ENCODE peak calls at places on chromosomes 16 and 17, in four cellular contexts. D is lower leg skin, P is AG09309, Y is upper lobe of right lung. S is an unnamed sample.

GRCh38 chr17:35132816-35133550 is 9.1 kb downstream of the NLE1 start:
- DNase-seq in D (no peak), Y (no peak), P (no peak), S (no peak)

GRCh38 chr17:60902399-60902798 is 224.7 kb downstream of the BCAS3 start:
- DNase-seq in P (no peak), D (no peak), Y (no peak), S (no peak)

GRCh38 chr17:39192901-39193300 is 4.6 kb downstream of the CACNB1 start:
- DNase-seq in D (no peak), P (no peak), Y (no peak), S (no peak)

GRCh38 chr16:85891776-85892166 is 7.2 kb upstream of the IRF8 start:
- DNase-seq in D (peak; percentile 49), P (no peak), Y (no peak), S (no peak)

GRCh38 chr17:72502111-72502939 is 381.5 kb downstream of the SOX9 start:
- DNase-seq in Y (no peak), P (no peak), D (no peak), S (no peak)

GRCh38 chr17:1732241-1733046 is 7.9 kb downstream of the WDR81 start:
- DNase-seq in P (no peak), D (no peak), Y (no peak), S (no peak)

GRCh38 chr17:3029213-3029913 is 34.0 kb downstream of the OR1D5 start:
- DNase-seq in D (peak; percentile 72), Y (peak; percentile 25), P (no peak), S (peak; percentile 50)

GRCh38 chr17:75557075-75557851 is 30.3 kb upstream of the MYO15B start:
- DNase-seq in D (no peak), Y (peak; percentile 87), P (no peak), S (no peak)

GRCh38 chr16:57039148-57039812 is 49.9 kb downstream of the NLRC5 start:
- DNase-seq in P (no peak), Y (no peak), D (no peak), S (no peak)

GRCh38 chr17:19755821-19756510 is 7.9 kb upstream of the ALDH3A1 start:
- DNase-seq in Y (no peak), D (no peak), P (no peak), S (no peak)

GRCh38 chr16:11482946-11483748 is 103.6 kb downstream of the LITAF start:
- DNase-seq in D (no peak), Y (no peak), P (no peak), S (no peak)

GRCh38 chr17:79633154-79633553 is 22.3 kb upstream of the RBFOX3 start:
- DNase-seq in D (peak; percentile 74), Y (peak; percentile 48), P (no peak), S (peak; percentile 62)

GRCh38 chr17:66025551-66025950 is 166.4 kb downstream of the CEP112 start:
- DNase-seq in Y (no peak), D (no peak), P (peak; percentile 7), S (no peak)

GRCh38 chr16:87002717-87003413 is 314.3 kb downstream of the C16orf95 start:
- DNase-seq in D (no peak), P (peak; percentile 29), Y (no peak), S (no peak)

GRCh38 chr16:16938009-16938408 is 532.8 kb downstream of the XYLT1 start:
- DNase-seq in Y (no peak), D (no peak), P (no peak), S (no peak)

GRCh38 chr16:84717484-84717883 is 17.7 kb downstream of the USP10 start:
- DNase-seq in P (no peak), D (no peak), Y (no peak), S (no peak)

GRCh38 chr17:32486701-32487459 is at the start of gene CDK5R1:
- DNase-seq in Y (peak; percentile 85), D (no peak), P (no peak), S (no peak)

GRCh38 chr16:649646-650045 is 481 bp downstream of the WDR90 start:
- DNase-seq in Y (no peak), D (no peak), P (no peak), S (no peak)

GRCh38 chr17:81660441-81660840 is 4.1 kb upstream of the PDE6G start:
- DNase-seq in D (no peak), P (no peak), Y (no peak), S (no peak)

GRCh38 chr17:48002208-48002919 is 31.5 kb downstream of the CDK5RAP3 start:
- DNase-seq in Y (no peak), D (no peak), P (no peak), S (no peak)

GRCh38 chr16:88197481-88198456 is 185.0 kb upstream of the ZNF469 start:
- DNase-seq in D (peak; percentile 62), P (no peak), Y (peak; percentile 37), S (no peak)

GRCh38 chr16:80931985-80932720 is 74.5 kb downstream of the CMC2 start:
- DNase-seq in Y (peak; percentile 73), P (peak; percentile 10), D (peak; percentile 88), S (peak; percentile 70)

GRCh38 chr17:68175905-68176304 is 71.9 kb upstream of the AMZ2 start:
- DNase-seq in P (no peak), D (peak; percentile 65), Y (no peak), S (peak; percentile 47)

GRCh38 chr16:28975158-28975603 is 603 bp downstream of the SPNS1 start:
- DNase-seq in Y (no peak), P (no peak), D (no peak), S (no peak)

GRCh38 chr17:79851461-79851817 is 12.2 kb upstream of the CBX4 start:
- DNase-seq in Y (peak; percentile 82), D (no peak), P (no peak), S (no peak)

GRCh38 chr17:44541884-44542581 is 15.3 kb upstream of the FZD2 start:
- DNase-seq in D (no peak), Y (no peak), P (no peak), S (no peak)

GRCh38 chr17:63601439-63602371 is 1.0 kb downstream of the TACO1 start:
- DNase-seq in D (no peak), P (no peak), Y (no peak), S (no peak)

GRCh38 chr17:78383725-78384471 is 5.4 kb downstream of the PGS1 start:
- DNase-seq in D (peak; percentile 93), P (peak; percentile 99), Y (peak; percentile 90), S (no peak)

GRCh38 chr16:27228621-27229501 is 25.5 kb downstream of the KDM8 start:
- DNase-seq in Y (no peak), D (no peak), P (no peak), S (no peak)
- TF ChIP-seq CTCF in Y (no peak), D (no peak), P (no peak), S (no peak)

DNA sequence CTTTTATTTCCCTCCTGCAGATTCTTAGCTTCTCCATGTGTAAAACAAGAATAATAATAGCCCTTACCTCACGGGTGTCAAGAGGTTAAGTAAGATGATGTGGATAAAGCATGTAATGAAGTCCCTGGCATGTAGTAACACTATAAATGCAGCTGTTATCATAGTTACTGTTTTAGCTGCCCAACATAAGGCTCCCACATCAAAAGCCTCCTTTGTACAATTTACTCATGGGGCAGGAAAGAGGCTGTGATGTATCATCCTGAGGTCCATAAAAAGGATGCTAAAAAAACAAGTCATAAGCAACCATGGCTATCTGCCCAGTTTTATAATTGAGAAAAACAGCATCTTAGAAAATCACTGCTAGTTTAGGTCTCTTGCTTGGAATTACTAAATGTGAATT is 339.7 kb downstream of the CA10 start:
- DNase-seq in D (no peak), Y (no peak), P (no peak), S (no peak)
- TF ChIP-seq CTCF in D (no peak), Y (no peak), P (no peak), S (no peak)

GRCh38 chr17:56656961-56657360 is 63.5 kb downstream of the NOG start:
- DNase-seq in D (no peak), P (no peak), Y (no peak), S (no peak)

GRCh38 chr17:56648814-56649213 is 55.3 kb downstream of the NOG start:
- DNase-seq in Y (no peak), D (no peak), P (no peak), S (no peak)

GRCh38 chr17:56658648-56659047 is 65.1 kb downstream of the NOG start:
- DNase-seq in P (no peak), Y (no peak), D (no peak), S (no peak)

GRCh38 chr17:56652608-56653007 is 59.1 kb downstream of the NOG start:
- DNase-seq in Y (no peak), P (no peak), D (no peak), S (no peak)

GRCh38 chr17:56653877-56654276 is 60.4 kb downstream of the NOG start:
- DNase-seq in P (no peak), D (no peak), Y (no peak), S (no peak)
- TF ChIP-seq CTCF in P (peak; percentile 42), D (no peak), Y (peak; percentile 41), S (peak; percentile 76)

GRCh38 chr17:58172369-58173071 is 5.7 kb downstream of the OR4D2 start:
- DNase-seq in D (no peak), P (no peak), Y (no peak), S (no peak)
- TF ChIP-seq CTCF in D (no peak), P (peak; percentile 9), Y (peak; percentile 40), S (peak; percentile 65)

DNA sequence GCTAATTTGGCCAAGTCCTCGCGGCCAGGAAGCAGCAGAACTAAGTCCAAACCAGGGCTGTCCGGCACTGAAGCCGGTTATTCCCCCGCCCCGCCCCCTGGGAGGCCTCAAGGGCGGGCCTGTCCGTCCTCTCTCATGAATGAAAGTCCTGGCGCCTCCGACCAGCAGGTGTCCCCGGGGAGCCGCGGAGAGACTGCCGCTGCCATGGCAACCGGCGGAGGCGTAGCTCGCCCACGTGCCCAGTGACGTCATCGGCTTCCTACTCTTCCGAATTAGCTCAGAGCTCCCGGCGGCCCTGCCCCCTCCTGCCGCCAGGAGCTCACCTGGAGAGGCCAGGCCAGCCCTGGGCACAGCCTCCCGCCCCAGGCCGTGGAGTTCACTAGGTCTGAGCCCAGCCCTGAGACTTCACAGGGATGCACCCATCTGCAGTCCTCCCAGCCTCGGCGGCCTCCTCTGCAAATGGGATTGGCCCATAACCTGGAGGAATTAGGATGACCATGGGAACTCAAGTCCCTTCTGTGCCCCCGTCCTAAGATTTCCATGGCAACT is 1.3 kb downstream of the SPATA2L start:
- DNase-seq in P (peak; percentile 88), D (peak; percentile 99), Y (peak; percentile 100), S (peak; percentile 98)
- TF ChIP-seq CTCF in P (peak; percentile 76), D (no peak), Y (peak; percentile 83), S (peak; percentile 74)